ENCODE peak calls at places on chromosomes 7 and 10, in seven cellular contexts. O is transverse colon, A is GM12892, J is upper lobe of left lung, E is suprapubic skin, D is prostate gland, H is stomach. T is an unnamed sample.

GRCh38 chr10:5575482-5576153 is 50.9 kb downstream of the CALML3 start:
- DNase-seq in O (no peak), A (no peak), J (no peak), E (no peak), D (no peak), H (no peak), T (no peak)

GRCh38 chr7:121097577-121097976 is 109.1 kb downstream of the CPED1 start:
- DNase-seq in O (no peak), A (no peak), J (no peak), E (no peak), D (no peak), H (no peak), T (no peak)

GRCh38 chr7:70477051-70478010 is 654.6 kb upstream of the GALNT17 start:
- DNase-seq in O (no peak), A (no peak), J (no peak), E (no peak), D (no peak), H (no peak), T (no peak)

GRCh38 chr7:157751951-157752673 is 415.3 kb downstream of the DNAJB6 start:
- DNase-seq in O (no peak), A (no peak), J (no peak), E (no peak), D (no peak), H (no peak), T (no peak)

GRCh38 chr10:132445516-132446194 is 48.7 kb downstream of the PWWP2B start:
- DNase-seq in O (no peak), A (no peak), J (no peak), E (no peak), D (no peak), H (no peak), T (peak)

GRCh38 chr10:101272229-101272868 is 43.1 kb upstream of the LBX1 start:
- DNase-seq in O (peak), A (peak), J (peak), E (no peak), D (peak), H (peak), T (no peak)

GRCh38 chr7:87056346-87056745 is 3.1 kb downstream of the ELAPOR2 start:
- DNase-seq in O (no peak), A (no peak), J (no peak), E (no peak), D (no peak), H (no peak), T (no peak)

GRCh38 chr7:69598081-69598486 is at the start of gene AUTS2:
- DNase-seq in O (peak), A (peak), J (peak), E (peak), D (peak), H (peak), T (peak)

GRCh38 chr7:138000081-138000701 is 1.7 kb downstream of the CREB3L2 start:
- DNase-seq in O (peak), A (no peak), J (peak), E (peak), D (no peak), H (peak), T (peak)

GRCh38 chr7:126203185-126203584 is 1049.6 kb downstream of the GRM8 start:
- DNase-seq in O (no peak), A (no peak), J (no peak), E (no peak), D (no peak), H (no peak), T (no peak)

GRCh38 chr10:126179637-126180036 is 208.6 kb downstream of the ADAM12 start:
- DNase-seq in O (no peak), A (no peak), J (no peak), E (no peak), D (no peak), H (no peak), T (peak)
- TF ChIP-seq POLR2AphosphoS5 in O (no peak), A (no peak), J (no peak), E (no peak), D (no peak), H (no peak), T (no peak)

GRCh38 chr7:85159003-85159402 is 27.9 kb downstream of the SEMA3D start:
- DNase-seq in O (no peak), A (no peak), J (no peak), E (no peak), D (no peak), H (no peak), T (no peak)

GRCh38 chr7:85153715-85154114 is 33.1 kb downstream of the SEMA3D start:
- DNase-seq in O (no peak), A (no peak), J (no peak), E (no peak), D (no peak), H (no peak), T (no peak)

GRCh38 chr7:85154282-85154937 is 32.4 kb downstream of the SEMA3D start:
- DNase-seq in O (no peak), A (no peak), J (no peak), E (no peak), D (no peak), H (no peak), T (no peak)

GRCh38 chr7:85160223-85160622 is 26.6 kb downstream of the SEMA3D start:
- DNase-seq in O (no peak), A (no peak), J (no peak), E (no peak), D (no peak), H (no peak), T (no peak)

GRCh38 chr7:85156661-85157213 is 30.1 kb downstream of the SEMA3D start:
- DNase-seq in O (no peak), A (no peak), J (no peak), E (no peak), D (no peak), H (no peak), T (no peak)
- TF ChIP-seq POLR2AphosphoS5 in O (no peak), A (no peak), J (no peak), E (no peak), D (no peak), H (no peak), T (no peak)

GRCh38 chr10:103967433-103968142 is 648 bp downstream of the SLK start:
- DNase-seq in O (peak), A (peak), J (peak), E (no peak), D (peak), H (no peak), T (peak)

GRCh38 chr10:103968441-103969391 is 1.8 kb downstream of the SLK start:
- DNase-seq in O (no peak), A (no peak), J (no peak), E (no peak), D (no peak), H (no peak), T (no peak)

GRCh38 chr10:103966671-103967432 is at the start of gene SLK:
- DNase-seq in O (peak), A (peak), J (peak), E (peak), D (peak), H (peak), T (peak)

GRCh38 chr10:103969436-103969835 is 2.5 kb downstream of the SLK start:
- DNase-seq in O (no peak), A (no peak), J (no peak), E (no peak), D (no peak), H (no peak), T (no peak)

GRCh38 chr10:103969857-103970627 is 3.1 kb downstream of the SLK start:
- DNase-seq in O (no peak), A (no peak), J (no peak), E (no peak), D (no peak), H (no peak), T (no peak)
- TF ChIP-seq POLR2AphosphoS5 in O (no peak), A (no peak), J (no peak), E (no peak), D (peak), H (no peak), T (no peak)

GRCh38 chr10:15684768-15685167 is 35.0 kb downstream of the ITGA8 start:
- DNase-seq in O (no peak), A (no peak), J (no peak), E (no peak), D (no peak), H (no peak), T (no peak)
- TF ChIP-seq POLR2AphosphoS5 in O (no peak), A (no peak), J (no peak), E (no peak), D (no peak), H (no peak), T (no peak)

GRCh38 chr7:104998040-104998752 is 15.8 kb upstream of the KMT2E start:
- DNase-seq in O (no peak), A (no peak), J (no peak), E (no peak), D (no peak), H (no peak), T (no peak)

GRCh38 chr7:105000190-105000589 is 13.8 kb upstream of the KMT2E start:
- DNase-seq in O (no peak), A (no peak), J (no peak), E (no peak), D (no peak), H (no peak), T (no peak)

GRCh38 chr7:105001652-105002184 is 12.3 kb upstream of the KMT2E start:
- DNase-seq in O (no peak), A (no peak), J (no peak), E (no peak), D (no peak), H (no peak), T (no peak)

GRCh38 chr7:105003275-105003674 is 10.7 kb upstream of the KMT2E start:
- DNase-seq in O (peak), A (no peak), J (peak), E (no peak), D (no peak), H (no peak), T (no peak)

GRCh38 chr7:105000927-105001336 is 13.1 kb upstream of the KMT2E start:
- DNase-seq in O (no peak), A (no peak), J (no peak), E (no peak), D (no peak), H (no peak), T (no peak)
- TF ChIP-seq POLR2AphosphoS5 in O (no peak), A (no peak), J (no peak), E (no peak), D (no peak), H (no peak), T (no peak)